ENCODE peak calls at places on chromosome 6, in seven cellular contexts. A is IMR-90, M is neural progenitor cell, H is K562, R is adipocyte, N is HCT116, T is H1. Z is an unnamed sample.

GRCh38 chr6:4809999-4810918 is 34.1 kb downstream of the CDYL start:
- DNase-seq in A (peak; percentile 79), M (no peak), H (no peak), R (peak; percentile 32), N (peak; percentile 21), T (no peak), Z (no peak)

GRCh38 chr6:143575840-143576498 is 64.4 kb upstream of the FUCA2 start:
- DNase-seq in A (no peak), M (no peak), H (no peak), R (no peak), N (no peak), T (no peak), Z (no peak)

GRCh38 chr6:34161857-34162515 is 16.1 kb upstream of the GRM4 start:
- DNase-seq in A (no peak), M (no peak), H (no peak), R (no peak), N (no peak), T (no peak), Z (no peak)

GRCh38 chr6:144064402-144064830 is 31.0 kb downstream of the SF3B5 start:
- DNase-seq in A (no peak), M (peak; percentile 70), H (peak; percentile 76), R (peak; percentile 20), N (no peak), T (no peak), Z (no peak)

GRCh38 chr6:40312213-40313015 is 274.8 kb downstream of the LRFN2 start:
- DNase-seq in A (peak; percentile 3), M (no peak), H (no peak), R (no peak), N (no peak), T (no peak), Z (no peak)

GRCh38 chr6:17710331-17710730 is 3.6 kb upstream of the NUP153 start:
- DNase-seq in A (peak; percentile 85), M (no peak), H (no peak), R (peak; percentile 60), N (no peak), T (no peak), Z (no peak)

GRCh38 chr6:35213824-35214756 is at the start of gene SCUBE3:
- DNase-seq in A (peak; percentile 42), M (peak; percentile 93), H (peak; percentile 69), R (peak; percentile 65), N (no peak), T (no peak), Z (no peak)

GRCh38 chr6:125818659-125819297 is 28.0 kb downstream of the NCOA7 start:
- DNase-seq in A (no peak), M (no peak), H (no peak), R (peak; percentile 43), N (no peak), T (no peak), Z (no peak)

GRCh38 chr6:33329058-33329457 is 11.5 kb upstream of the ZBTB22 start:
- DNase-seq in A (no peak), M (no peak), H (no peak), R (no peak), N (no peak), T (no peak), Z (no peak)

GRCh38 chr6:45930419-45931059 is 85.1 kb downstream of the CLIC5 start:
- DNase-seq in A (peak; percentile 41), M (peak; percentile 72), H (peak; percentile 82), R (peak; percentile 80), N (peak; percentile 54), T (no peak), Z (no peak)

GRCh38 chr6:21665101-21665435 is 71.5 kb downstream of the SOX4 start:
- DNase-seq in A (no peak), M (no peak), H (no peak), R (peak; percentile 25), N (no peak), T (no peak), Z (no peak)
- H3K4me3 ChIP-seq in A (peak overlapping the region; percentile 63), M (peak overlapping the region; percentile 97), H (no peak overlapping the region), R (peak overlapping the region; percentile 74), N (no peak overlapping the region), T (peak overlapping the region; percentile 91), Z (peak overlapping the region; percentile 75)

GRCh38 chr6:14729186-14729871 is 516.5 kb upstream of the JARID2 start:
- DNase-seq in A (no peak), M (peak; percentile 67), H (no peak), R (no peak), N (no peak), T (no peak), Z (no peak)

GRCh38 chr6:14732845-14733757 is 512.8 kb upstream of the JARID2 start:
- DNase-seq in A (peak; percentile 79), M (no peak), H (no peak), R (peak; percentile 29), N (peak; percentile 79), T (peak; percentile 59), Z (no peak)

GRCh38 chr6:14732226-14732844 is 513.5 kb upstream of the JARID2 start:
- DNase-seq in A (no peak), M (no peak), H (no peak), R (no peak), N (no peak), T (no peak), Z (no peak)

GRCh38 chr6:14730654-14731053 is 515.2 kb upstream of the JARID2 start:
- DNase-seq in A (no peak), M (no peak), H (no peak), R (no peak), N (no peak), T (no peak), Z (no peak)

DNA sequence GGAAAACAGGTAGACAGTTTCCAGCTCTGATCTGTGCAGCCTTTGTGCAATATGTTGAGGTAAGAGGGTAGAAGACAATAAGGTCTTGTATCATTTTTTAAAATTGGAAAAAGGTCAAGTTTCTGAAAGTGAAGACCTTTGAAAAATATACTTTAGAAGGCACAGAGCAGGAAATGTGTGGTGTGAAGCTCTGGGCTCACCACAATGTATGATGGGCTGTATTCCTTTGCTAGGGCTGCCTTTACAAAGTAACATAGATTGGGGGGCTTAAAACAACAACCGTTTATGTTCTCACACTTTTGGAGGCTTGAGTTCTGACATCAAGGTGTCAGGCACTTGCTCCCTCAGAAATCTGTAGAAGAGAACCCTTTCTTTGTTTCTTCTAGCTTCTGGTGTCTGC is 514.2 kb upstream of the JARID2 start:
- DNase-seq in A (no peak), M (no peak), H (no peak), R (no peak), N (no peak), T (no peak), Z (no peak)
- H3K9ac ChIP-seq in A (no peak overlapping the region), M (no peak overlapping the region), H (no peak overlapping the region), R (no peak overlapping the region), N (peak overlapping the region; percentile 68), T (no peak overlapping the region), Z (no peak overlapping the region)

GRCh38 chr6:41442800-41443501 is 103.2 kb upstream of the FOXP4 start:
- DNase-seq in A (peak; percentile 27), M (peak; percentile 89), H (peak; percentile 82), R (peak; percentile 63), N (no peak), T (peak; percentile 71), Z (no peak)
- H3K4me3 ChIP-seq in A (no peak overlapping the region), M (peak overlapping the region; percentile 39), H (peak overlapping the region; percentile 26), R (no peak overlapping the region), N (no peak overlapping the region), T (peak overlapping the region; percentile 46), Z (no peak overlapping the region)

GRCh38 chr6:74731204-74731603 is 474.6 kb downstream of the COL12A1 start:
- DNase-seq in A (peak; percentile 65), M (no peak), H (no peak), R (peak; percentile 70), N (no peak), T (no peak), Z (no peak)
- H3K9ac ChIP-seq in A (no peak overlapping the region), M (no peak overlapping the region), H (no peak overlapping the region), R (no peak overlapping the region), N (no peak overlapping the region), T (no peak overlapping the region), Z (no peak overlapping the region)

GRCh38 chr6:136343700-136344099 is 54.1 kb upstream of the BCLAF1 start:
- DNase-seq in A (no peak), M (no peak), H (no peak), R (no peak), N (no peak), T (no peak), Z (no peak)

GRCh38 chr6:136344420-136344819 is 54.8 kb upstream of the BCLAF1 start:
- DNase-seq in A (peak; percentile 86), M (no peak), H (no peak), R (peak; percentile 76), N (no peak), T (no peak), Z (no peak)

GRCh38 chr6:136343275-136343674 is 53.6 kb upstream of the BCLAF1 start:
- DNase-seq in A (no peak), M (no peak), H (no peak), R (no peak), N (no peak), T (no peak), Z (no peak)

GRCh38 chr6:136347847-136348246 is 58.2 kb upstream of the BCLAF1 start:
- DNase-seq in A (no peak), M (no peak), H (no peak), R (peak; percentile 18), N (no peak), T (no peak), Z (no peak)

DNA sequence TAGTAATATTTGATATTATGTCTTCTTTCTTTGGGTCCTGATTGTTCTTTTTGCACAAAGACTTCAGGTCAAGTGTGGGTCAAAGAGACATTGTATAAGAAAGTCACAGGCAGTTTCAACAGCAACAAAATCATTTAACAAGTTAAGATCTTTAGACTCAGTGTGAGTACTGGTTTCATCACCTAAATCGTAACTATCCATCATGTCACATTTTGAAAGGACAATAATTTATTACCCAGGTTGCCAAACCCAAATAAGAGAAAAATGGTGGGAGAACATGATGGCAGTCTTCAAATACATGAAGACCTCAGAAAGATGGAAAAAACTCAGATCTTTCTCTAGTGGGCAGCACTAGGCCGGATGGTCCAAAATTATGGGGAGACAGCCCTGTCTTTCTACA is 55.5 kb upstream of the BCLAF1 start:
- DNase-seq in A (no peak), M (no peak), H (no peak), R (no peak), N (no peak), T (no peak), Z (no peak)
- H3K4me3 ChIP-seq in A (no peak overlapping the region), M (no peak overlapping the region), H (no peak overlapping the region), R (no peak overlapping the region), N (no peak overlapping the region), T (no peak overlapping the region), Z (no peak overlapping the region)

GRCh38 chr6:157989541-157990289 is 8.1 kb downstream of the SYNJ2 start:
- DNase-seq in A (peak; percentile 65), M (no peak), H (peak; percentile 53), R (peak; percentile 82), N (no peak), T (no peak), Z (no peak)
- H3K9ac ChIP-seq in A (no peak overlapping the region), M (no peak overlapping the region), H (peak overlapping the region; percentile 62), R (no peak overlapping the region), N (peak overlapping the region; percentile 37), T (no peak overlapping the region), Z (no peak overlapping the region)

GRCh38 chr6:76222189-76222588 is 149.7 kb upstream of the IMPG1 start:
- DNase-seq in A (no peak), M (no peak), H (no peak), R (no peak), N (no peak), T (no peak), Z (no peak)
- H3K4me3 ChIP-seq in A (no peak overlapping the region), M (no peak overlapping the region), H (no peak overlapping the region), R (no peak overlapping the region), N (no peak overlapping the region), T (no peak overlapping the region), Z (no peak overlapping the region)